ENCODE peak calls at places on chromosomes 13 and 19, in four cellular contexts. Y is IMR-90, S is A549, L is K562. W is an unnamed sample.

GRCh38 chr13:96958286-96958891 is 35.9 kb downstream of the OXGR1 start:
- DNase-seq in Y (peak; percentile 13), S (peak; percentile 31), L (no peak), W (no peak)

GRCh38 chr13:21909331-21909730 is 238.5 kb downstream of the FGF9 start:
- DNase-seq in Y (no peak), S (no peak), L (no peak), W (no peak)

GRCh38 chr19:11375143-11375948 is 880 bp downstream of the SWSAP1 start:
- DNase-seq in Y (no peak), S (no peak), L (no peak), W (no peak)

GRCh38 chr19:14073232-14073924 is 792 bp downstream of the MISP3 start:
- DNase-seq in Y (peak; percentile 82), S (peak; percentile 78), L (peak; percentile 84), W (no peak)

GRCh38 chr13:52455677-52456041 is 381 bp downstream of the CKAP2 start:
- DNase-seq in Y (peak; percentile 43), S (peak; percentile 75), L (peak; percentile 84), W (no peak)

GRCh38 chr13:32415019-32415418 is 12.9 kb downstream of the N4BP2L1 start:
- DNase-seq in Y (no peak), S (peak; percentile 29), L (peak; percentile 25), W (no peak)

GRCh38 chr13:91546865-91547264 is 148.4 kb downstream of the GPC5 start:
- DNase-seq in Y (peak; percentile 9), S (no peak), L (no peak), W (no peak)

GRCh38 chr19:9597027-9597426 is 12.7 kb upstream of the ZNF121 start:
- DNase-seq in Y (peak; percentile 92), S (no peak), L (no peak), W (no peak)

GRCh38 chr13:110070046-110070445 is 236.9 kb downstream of the COL4A1 start:
- DNase-seq in Y (no peak), S (no peak), L (no peak), W (no peak)

GRCh38 chr19:27777726-27778125 is 1435.2 kb downstream of the UQCRFS1 start:
- DNase-seq in Y (no peak), S (peak; percentile 52), L (no peak), W (no peak)

GRCh38 chr13:100625447-100625846 is 36.9 kb upstream of the GGACT start:
- DNase-seq in Y (no peak), S (no peak), L (no peak), W (no peak)

GRCh38 chr19:33530842-33531241 is 9.3 kb upstream of the PEPD start:
- DNase-seq in Y (no peak), S (no peak), L (no peak), W (no peak)

GRCh38 chr19:34104099-34104498 is 68.2 kb upstream of the LSM14A start:
- DNase-seq in Y (no peak), S (no peak), L (no peak), W (no peak)

GRCh38 chr13:113935081-113935511 is 38.8 kb downstream of the C13orf46 start:
- DNase-seq in Y (no peak), S (no peak), L (no peak), W (no peak)

GRCh38 chr19:43511324-43511723 is 6.8 kb upstream of the PHLDB3 start:
- DNase-seq in Y (no peak), S (no peak), L (no peak), W (no peak)

GRCh38 chr19:33134571-33135041 is 2.7 kb downstream of the WDR88 start:
- DNase-seq in Y (no peak), S (no peak), L (peak; percentile 33), W (no peak)

GRCh38 chr13:62696490-62696889 is 1280.8 kb upstream of the PCDH20 start:
- DNase-seq in Y (no peak), S (no peak), L (no peak), W (no peak)

GRCh38 chr19:55258476-55258827 is 365 bp downstream of the PPP6R1 start:
- DNase-seq in Y (no peak), S (no peak), L (peak; percentile 72), W (no peak)

GRCh38 chr13:101231751-101232428 is 184.4 kb downstream of the NALCN start:
- DNase-seq in Y (peak; percentile 35), S (no peak), L (no peak), W (no peak)

GRCh38 chr13:111472083-111472482 is 151.6 kb downstream of the TEX29 start:
- DNase-seq in Y (no peak), S (no peak), L (no peak), W (no peak)

GRCh38 chr13:94667190-94667589 is 45.2 kb downstream of the SOX21 start:
- DNase-seq in Y (no peak), S (no peak), L (no peak), W (no peak)

GRCh38 chr19:44757735-44758505 is 9.4 kb downstream of the BCL3 start:
- DNase-seq in Y (peak; percentile 63), S (no peak), L (no peak), W (no peak)

GRCh38 chr13:22014469-22014868 is 343.6 kb downstream of the FGF9 start:
- DNase-seq in Y (no peak), S (peak; percentile 5), L (no peak), W (no peak)

GRCh38 chr13:46146898-46147297 is 35.1 kb downstream of the LCP1 start:
- DNase-seq in Y (no peak), S (peak; percentile 30), L (no peak), W (no peak)

GRCh38 chr13:82848766-82849165 is 1033.5 kb downstream of the SLITRK1 start:
- DNase-seq in Y (no peak), S (no peak), L (no peak), W (no peak)

GRCh38 chr13:82850644-82851043 is 1031.6 kb downstream of the SLITRK1 start:
- DNase-seq in Y (no peak), S (no peak), L (no peak), W (no peak)

GRCh38 chr13:82847595-82847994 is 1034.7 kb downstream of the SLITRK1 start:
- DNase-seq in Y (no peak), S (no peak), L (no peak), W (no peak)
- TF ChIP-seq CTCF in Y (no peak), S (no peak), L (no peak), W (no peak)

GRCh38 chr13:48221301-48222190 is 11.5 kb upstream of the ITM2B start:
- DNase-seq in Y (no peak), S (no peak), L (no peak), W (no peak)
- TF ChIP-seq ELK1 in Y (no peak), S (no peak), L (no peak), W (no peak)

DNA sequence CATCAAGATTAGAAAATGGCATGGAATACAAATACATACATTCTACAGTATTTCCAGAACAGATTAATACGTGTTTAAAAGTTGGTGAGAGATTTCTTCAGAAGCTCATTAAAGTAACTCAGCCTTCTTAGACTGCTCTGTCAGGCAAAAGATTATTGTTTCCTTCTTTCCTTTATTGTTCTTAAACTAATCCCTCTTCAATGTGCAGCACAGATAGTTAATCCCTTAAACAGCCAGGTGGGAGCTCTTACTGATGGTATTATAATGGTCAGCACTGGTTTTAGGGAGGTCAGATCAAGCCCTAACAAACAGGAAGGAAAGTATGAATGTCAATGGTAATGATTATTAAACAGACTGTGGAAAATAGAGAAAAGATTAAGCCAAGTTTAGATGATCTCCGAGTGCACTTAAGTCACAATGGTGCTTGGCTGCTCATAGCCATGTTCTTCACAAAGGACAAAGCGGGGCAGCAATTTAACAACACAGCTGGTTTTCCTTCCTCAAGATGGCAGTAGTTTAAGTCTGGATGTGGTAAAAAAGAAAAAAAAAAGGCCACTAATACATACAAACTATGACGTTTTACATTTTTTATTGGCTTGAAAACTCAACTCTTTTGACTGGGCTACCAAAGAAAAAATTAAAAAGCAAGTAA is 992.6 kb downstream of the PCDH9 start:
- DNase-seq in Y (no peak), S (peak; percentile 1), L (no peak), W (no peak)
- TF ChIP-seq CTCF in Y (no peak), S (no peak), L (no peak), W (no peak)

GRCh38 chr13:42757678-42758420 is 23.5 kb upstream of the FAM216B start:
- DNase-seq in Y (no peak), S (no peak), L (no peak), W (no peak)

GRCh38 chr13:42762251-42762650 is 19.1 kb upstream of the FAM216B start:
- DNase-seq in Y (peak; percentile 54), S (no peak), L (no peak), W (no peak)

GRCh38 chr13:42762917-42763316 is 18.5 kb upstream of the FAM216B start:
- DNase-seq in Y (peak; percentile 98), S (no peak), L (no peak), W (no peak)

GRCh38 chr13:42758515-42758914 is 22.9 kb upstream of the FAM216B start:
- DNase-seq in Y (no peak), S (no peak), L (no peak), W (no peak)

GRCh38 chr13:42760949-42761348 is 20.4 kb upstream of the FAM216B start:
- DNase-seq in Y (peak; percentile 70), S (no peak), L (no peak), W (no peak)
- TF ChIP-seq ELK1 in Y (no peak), S (no peak), L (no peak), W (no peak)

DNA sequence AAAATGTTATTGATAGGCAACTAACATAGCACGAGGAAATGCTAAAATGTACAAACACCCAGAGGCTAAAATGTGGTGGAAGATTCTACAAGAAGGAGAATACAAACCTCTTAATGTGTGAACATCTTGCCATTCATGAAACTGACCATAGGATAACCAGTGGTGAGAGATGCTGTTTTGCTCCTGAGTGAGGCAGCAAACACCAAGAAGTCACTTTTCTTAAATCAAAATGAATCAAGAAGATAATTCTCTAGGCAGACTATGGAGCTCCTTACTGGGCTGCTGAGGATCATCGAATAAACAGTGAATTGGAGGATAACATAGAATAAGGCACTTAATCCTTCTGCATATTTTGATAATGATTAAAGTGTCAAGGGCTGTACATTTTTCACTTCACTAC is 375.4 kb upstream of the SLITRK6 start:
- DNase-seq in Y (no peak), S (peak; percentile 4), L (no peak), W (no peak)
- TF ChIP-seq CTCF in Y (no peak), S (no peak), L (no peak), W (no peak)

GRCh38 chr13:37539176-37539575 is 59.4 kb downstream of the POSTN start:
- DNase-seq in Y (no peak), S (no peak), L (no peak), W (no peak)
- TF ChIP-seq ELK1 in Y (no peak), S (no peak), L (no peak), W (no peak)

GRCh38 chr13:70457474-70457873 is 349.2 kb upstream of the KLHL1 start:
- DNase-seq in Y (no peak), S (peak; percentile 23), L (no peak), W (no peak)
- TF ChIP-seq CTCF in Y (no peak), S (no peak), L (no peak), W (no peak)

GRCh38 chr13:112893570-112894422 is 75.2 kb upstream of the MCF2L start:
- DNase-seq in Y (peak; percentile 21), S (no peak), L (peak; percentile 84), W (no peak)
- TF ChIP-seq ELK1 in Y (no peak), S (no peak), L (no peak), W (no peak)

GRCh38 chr13:23087884-23088283 is 92.9 kb upstream of the SGCG start:
- DNase-seq in Y (peak; percentile 20), S (peak; percentile 17), L (peak; percentile 31), W (no peak)
- TF ChIP-seq CTCF in Y (peak; percentile 31), S (no peak), L (peak; percentile 49), W (peak; percentile 58)

W was measured in GM12878.